ENCODE peak calls at places on chromosomes 11 and 22, in eight cellular contexts. K is astrocyte of the spinal cord, O is DND-41, R is fibroblast of mammary gland, T is neural progenitor cell, V is SK-N-SH, I is spleen, N is fibroblast of pulmonary artery. S is an unnamed sample.

GRCh38 chr11:86047275-86047991 is 21.5 kb downstream of the PICALM start:
- DNase-seq in K (no peak), O (no peak), I (no peak), V (no peak), N (peak; percentile 70), R (peak; percentile 80), T (no peak), S (no peak)

GRCh38 chr22:42990131-42990838 is 24.7 kb downstream of the PACSIN2 start:
- DNase-seq in N (peak; percentile 90), K (peak; percentile 85), I (no peak), T (peak; percentile 26), V (no peak), O (no peak), R (peak; percentile 94), S (no peak)

GRCh38 chr22:44932493-44932892 is 77.3 kb downstream of the PHF21B start:
- DNase-seq in T (no peak), N (no peak), I (no peak), O (no peak), V (no peak), K (no peak), R (no peak), S (peak; percentile 8)

GRCh38 chr11:73833067-73833466 is 43.6 kb downstream of the COA4 start:
- DNase-seq in N (no peak), O (no peak), R (no peak), V (no peak), I (no peak), T (no peak), K (no peak), S (no peak)

GRCh38 chr11:17922474-17922788 is 90.4 kb downstream of the SERGEF start:
- DNase-seq in N (no peak), K (no peak), O (no peak), I (no peak), T (no peak), R (no peak), V (no peak), S (no peak)

GRCh38 chr11:111344032-111344431 is 35.0 kb downstream of the POU2AF1 start:
- DNase-seq in N (peak; percentile 74), T (no peak), O (no peak), I (no peak), K (peak; percentile 53), R (peak; percentile 96), V (no peak), S (no peak)

GRCh38 chr11:74677131-74677530 is 54.1 kb downstream of the CHRDL2 start:
- DNase-seq in I (peak; percentile 27), T (no peak), V (no peak), N (no peak), K (no peak), O (no peak), R (peak; percentile 40), S (no peak)

GRCh38 chr11:128908391-128909246 is 17.5 kb downstream of the KCNJ5 start:
- DNase-seq in T (no peak), N (peak; percentile 66), I (no peak), K (peak; percentile 48), R (peak; percentile 78), O (no peak), V (peak; percentile 74), S (no peak)

GRCh38 chr11:104198576-104198975 is 34.6 kb upstream of the PDGFD start:
- DNase-seq in I (no peak), N (peak; percentile 40), T (no peak), V (no peak), R (peak; percentile 49), K (no peak), O (no peak), S (no peak)

GRCh38 chr11:69640995-69641581 is at the start of gene CCND1:
- DNase-seq in R (peak; percentile 92), V (peak; percentile 89), N (peak; percentile 94), O (no peak), K (peak; percentile 93), T (peak; percentile 96), I (peak; percentile 87), S (peak; percentile 74)
- TF ChIP-seq CTCF in R (peak; percentile 20), V (peak; percentile 27), N (peak; percentile 36), O (no peak), K (peak; percentile 41), T (peak; percentile 25), I (no peak), S (no peak)

GRCh38 chr11:67542971-67543370 is 19.7 kb upstream of the CABP2 start:
- DNase-seq in V (no peak), T (peak; percentile 35), N (no peak), R (no peak), O (no peak), I (no peak), K (no peak), S (no peak)

GRCh38 chr11:67538823-67539505 is 15.7 kb upstream of the CABP2 start:
- DNase-seq in O (no peak), K (no peak), V (no peak), I (no peak), N (no peak), T (no peak), R (no peak), S (no peak)

GRCh38 chr11:67539588-67539987 is 16.3 kb upstream of the CABP2 start:
- DNase-seq in N (no peak), T (no peak), V (no peak), R (no peak), K (no peak), I (no peak), O (no peak), S (no peak)

GRCh38 chr11:67542169-67542568 is 18.9 kb upstream of the CABP2 start:
- DNase-seq in N (no peak), V (no peak), R (no peak), T (no peak), K (no peak), O (no peak), I (no peak), S (no peak)

GRCh38 chr11:67541198-67541597 is 18.0 kb upstream of the CABP2 start:
- DNase-seq in T (no peak), N (no peak), V (no peak), K (no peak), O (no peak), I (no peak), R (no peak), S (no peak)
- TF ChIP-seq CTCF in T (peak; percentile 8), N (no peak), V (no peak), K (no peak), O (peak; percentile 11), I (no peak), R (no peak), S (no peak)

GRCh38 chr11:70502677-70503076 is 104.3 kb downstream of the CTTN start:
- DNase-seq in K (no peak), N (no peak), I (peak; percentile 39), T (no peak), O (no peak), V (no peak), R (no peak), S (no peak)

GRCh38 chr11:70503201-70503877 is 105.0 kb downstream of the CTTN start:
- DNase-seq in R (no peak), I (peak; percentile 50), O (no peak), N (no peak), V (no peak), T (peak; percentile 54), K (no peak), S (no peak)

GRCh38 chr11:70505331-70505731 is 107.0 kb downstream of the CTTN start:
- DNase-seq in I (peak; percentile 54), N (no peak), R (no peak), T (no peak), V (no peak), K (no peak), O (no peak), S (no peak)

GRCh38 chr11:70504246-70505020 is 106.1 kb downstream of the CTTN start:
- DNase-seq in O (no peak), R (no peak), I (peak; percentile 63), K (no peak), V (no peak), T (no peak), N (no peak), S (no peak)

DNA sequence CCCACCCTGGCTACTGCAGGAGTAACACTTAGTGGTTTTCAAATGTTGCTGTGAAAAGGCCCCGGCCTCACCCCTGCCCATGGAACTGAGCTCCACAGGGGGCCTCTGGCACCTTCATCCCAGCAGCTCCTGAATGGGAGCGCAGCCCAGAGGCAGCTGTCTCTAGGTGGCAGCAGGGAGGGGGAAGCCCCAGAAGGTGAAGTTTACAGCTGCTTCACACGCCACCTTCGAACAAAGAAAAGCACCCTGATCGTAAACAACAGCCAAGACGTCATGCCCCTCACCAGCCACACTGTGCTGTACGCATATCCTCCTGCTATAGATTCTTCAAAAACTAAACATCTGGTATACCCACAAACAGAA is 105.5 kb downstream of the CTTN start:
- DNase-seq in K (no peak), T (no peak), I (peak; percentile 39), R (no peak), V (peak; percentile 63), N (no peak), O (no peak), S (no peak)
- TF ChIP-seq CTCF in K (peak; percentile 38), T (peak; percentile 7), I (no peak), R (no peak), V (no peak), N (no peak), O (peak; percentile 19), S (no peak)

DNA sequence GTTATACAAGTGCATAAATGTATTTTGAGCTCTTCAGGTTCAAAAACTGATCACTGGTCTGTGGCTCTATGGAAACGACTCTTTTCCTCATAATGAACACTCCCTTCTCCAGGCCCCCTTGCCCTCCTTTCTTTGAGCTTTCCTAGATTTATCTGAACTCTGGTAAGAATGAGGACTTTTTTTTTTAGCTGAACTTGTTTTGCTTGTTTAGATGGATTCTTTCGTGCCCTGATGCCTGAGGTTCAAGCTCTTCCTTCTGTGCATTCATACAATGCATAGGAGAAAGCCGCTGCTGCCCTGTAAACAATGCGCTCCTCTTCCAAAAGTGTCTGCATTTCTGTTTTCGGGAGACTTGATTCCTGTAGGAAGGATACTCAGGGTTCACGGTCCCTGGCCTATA is 205.1 kb downstream of the TENM4 start:
- DNase-seq in T (no peak), N (no peak), O (no peak), V (no peak), I (no peak), R (no peak), K (no peak), S (no peak)
- TF ChIP-seq CTCF in T (no peak), N (no peak), O (no peak), V (no peak), I (no peak), R (no peak), K (no peak), S (no peak)

DNA sequence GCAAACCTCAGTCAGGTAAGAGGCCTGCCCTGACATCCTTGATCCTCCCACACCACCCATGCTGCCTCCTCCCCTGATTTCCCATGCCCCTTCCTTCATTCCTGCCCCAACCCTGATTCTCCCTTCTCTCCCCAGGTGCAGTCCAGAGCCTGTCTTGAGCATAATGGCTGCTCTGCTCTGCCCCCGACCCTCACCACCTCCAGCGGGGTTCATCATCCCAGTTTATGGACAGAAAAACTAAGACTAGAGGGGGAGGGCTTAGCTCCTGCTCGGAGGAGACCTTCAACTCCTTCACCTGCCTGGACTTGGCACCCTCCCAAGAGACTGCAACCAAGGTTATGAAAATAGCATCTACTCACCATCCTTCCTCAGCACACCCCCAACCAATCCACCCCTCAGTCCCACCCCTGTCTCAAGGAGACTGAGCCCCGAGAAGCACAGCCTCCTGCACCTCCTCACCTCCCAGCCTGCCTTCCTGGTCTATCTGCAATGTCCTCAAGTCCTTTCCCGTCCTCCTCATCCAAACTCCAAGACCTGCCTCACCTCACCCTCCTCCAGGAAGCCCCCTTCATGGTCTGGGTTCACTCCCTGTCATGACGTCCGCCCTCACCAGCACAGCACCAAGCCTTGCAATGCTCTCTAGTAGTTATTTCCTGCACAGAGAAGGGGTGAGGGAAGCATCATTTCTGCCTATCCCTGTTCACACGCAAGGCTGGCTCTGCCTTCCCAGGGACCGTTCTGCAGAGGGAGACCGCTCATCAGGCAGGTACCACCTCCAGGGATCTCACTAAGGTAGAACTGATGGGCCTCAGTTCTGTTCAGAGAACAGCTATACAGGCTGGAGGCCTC is 103.1 kb downstream of the PDE2A start:
- DNase-seq in V (no peak), R (no peak), N (no peak), T (no peak), I (no peak), K (no peak), O (no peak), S (no peak)
- TF ChIP-seq CTCF in V (no peak), R (no peak), N (no peak), T (no peak), I (no peak), K (no peak), O (no peak), S (no peak)